ENCODE peak calls at places on chromosomes 16 and 17, in six cellular contexts. E, P, T, D, J and S are unnamed samples.
A peak's percentile ranks its signal among the peaks of the same experiment; 100 is the strongest.

GRCh38 chr17:2184993-2185931 is 118.3 kb downstream of the SMG6 start:
- DNase-seq in E (no peak), P (no peak), T (peak; percentile 9), D (no peak), J (no peak), S (no peak)

GRCh38 chr17:42317256-42317966 is 29.1 kb downstream of the STAT5A start:
- DNase-seq in E (no peak), P (no peak), T (no peak), D (no peak), J (no peak), S (no peak)

GRCh38 chr16:62135903-62136302 is 99.7 kb upstream of the CDH8 start:
- DNase-seq in E (no peak), P (no peak), T (no peak), D (no peak), J (no peak), S (no peak)

GRCh38 chr16:17321824-17322223 is 148.9 kb downstream of the XYLT1 start:
- DNase-seq in E (no peak), P (no peak), T (no peak), D (no peak), J (no peak), S (no peak)

GRCh38 chr16:27436921-27437650 is 35.1 kb downstream of the IL21R start:
- DNase-seq in E (no peak), P (peak; percentile 11), T (peak; percentile 37), D (no peak), J (no peak), S (no peak)

GRCh38 chr16:55487048-55487803 is 8.2 kb downstream of the MMP2 start:
- DNase-seq in E (no peak), P (no peak), T (peak; percentile 71), D (no peak), J (peak; percentile 76), S (peak; percentile 100)

GRCh38 chr17:265726-266125 is 84.3 kb upstream of the DOC2B start:
- DNase-seq in E (peak; percentile 47), P (peak; percentile 7), T (peak; percentile 25), D (no peak), J (no peak), S (no peak)

GRCh38 chr17:31596382-31597323 is 205.2 kb downstream of the RAB11FIP4 start:
- DNase-seq in E (peak; percentile 87), P (peak; percentile 61), T (peak; percentile 86), D (peak; percentile 85), J (peak; percentile 91), S (peak; percentile 97)

GRCh38 chr16:57757326-57757786 is 21.8 kb downstream of the KATNB1 start:
- DNase-seq in E (peak; percentile 97), P (peak; percentile 90), T (peak; percentile 93), D (peak; percentile 92), J (peak; percentile 37), S (peak; percentile 74)

GRCh38 chr17:39105705-39106104 is 45.7 kb downstream of the PLXDC1 start:
- DNase-seq in E (no peak), P (no peak), T (no peak), D (no peak), J (no peak), S (no peak)

GRCh38 chr17:39107141-39107540 is 44.3 kb downstream of the PLXDC1 start:
- DNase-seq in E (no peak), P (no peak), T (no peak), D (no peak), J (no peak), S (no peak)

GRCh38 chr17:39108976-39109375 is 42.5 kb downstream of the PLXDC1 start:
- DNase-seq in E (no peak), P (no peak), T (no peak), D (no peak), J (no peak), S (no peak)

GRCh38 chr17:39110435-39111136 is 40.9 kb downstream of the PLXDC1 start:
- DNase-seq in E (no peak), P (peak; percentile 84), T (no peak), D (no peak), J (no peak), S (no peak)

GRCh38 chr17:39107973-39108372 is 43.5 kb downstream of the PLXDC1 start:
- DNase-seq in E (no peak), P (no peak), T (no peak), D (no peak), J (no peak), S (no peak)
- TF ChIP-seq CTCF in E (no peak), P (no peak), T (no peak), D (peak; percentile 6), J (peak; percentile 9), S (no peak)

GRCh38 chr16:77435240-77435819 is 496 bp upstream of the ADAMTS18 start:
- DNase-seq in E (no peak), P (no peak), T (no peak), D (no peak), J (no peak), S (no peak)
- H3K4me3 ChIP-seq in E (no peak overlapping the region), P (no peak overlapping the region), T (no peak overlapping the region), D (no peak overlapping the region), J (no peak overlapping the region), S (peak overlapping the region; percentile 5)

GRCh38 chr16:87012954-87013938 is 303.9 kb downstream of the C16orf95 start:
- DNase-seq in E (no peak), P (no peak), T (no peak), D (no peak), J (no peak), S (no peak)
- TF ChIP-seq CTCF in E (no peak), P (no peak), T (no peak), D (no peak), J (no peak), S (no peak)

GRCh38 chr17:7217113-7217987 is 2.3 kb downstream of the DLG4 start:
- DNase-seq in E (no peak), P (peak; percentile 34), T (no peak), D (peak; percentile 31), J (no peak), S (peak; percentile 78)
- H3K4me3 ChIP-seq in E (peak overlapping the region; percentile 49), P (peak overlapping the region; percentile 20), T (peak overlapping the region; percentile 16), D (peak overlapping the region; percentile 37), J (peak overlapping the region; percentile 72), S (peak overlapping the region; percentile 72)

GRCh38 chr17:37490022-37490587 is 414 bp downstream of the DUSP14 start:
- DNase-seq in E (peak; percentile 86), P (peak; percentile 65), T (peak; percentile 85), D (peak; percentile 86), J (no peak), S (peak; percentile 48)
- TF ChIP-seq CTCF in E (peak; percentile 17), P (peak; percentile 14), T (peak; percentile 31), D (no peak), J (peak; percentile 11), S (no peak)

DNA sequence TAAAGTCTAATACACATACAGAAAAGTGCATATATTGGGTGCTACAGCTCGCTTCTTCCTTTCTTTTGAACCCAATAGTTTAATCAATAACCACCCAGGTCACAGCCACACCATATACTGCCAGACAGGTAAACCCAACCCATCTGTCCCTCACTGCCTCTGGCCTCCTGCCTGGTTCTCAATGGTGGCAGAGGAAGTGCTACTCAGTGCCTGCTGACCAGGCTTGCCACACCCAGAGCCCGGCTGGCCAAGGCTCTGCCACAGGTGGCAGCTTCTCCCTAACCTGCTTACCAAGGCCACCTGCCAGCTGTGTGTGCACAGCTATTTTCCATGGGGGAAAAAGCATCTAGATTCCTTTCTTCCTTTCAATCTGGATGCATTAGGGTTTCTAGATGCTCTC is 584 bp downstream of the PMP22 start:
- DNase-seq in E (peak; percentile 84), P (peak; percentile 35), T (peak; percentile 89), D (no peak), J (no peak), S (no peak)
- H3K4me3 ChIP-seq in E (peak overlapping the region; percentile 44), P (no peak overlapping the region), T (peak overlapping the region; percentile 24), D (no peak overlapping the region), J (peak overlapping the region; percentile 49), S (peak overlapping the region; percentile 72)

GRCh38 chr17:3739422-3740124 is 15.9 kb downstream of the HASPIN start:
- DNase-seq in E (peak; percentile 43), P (no peak), T (no peak), D (no peak), J (no peak), S (no peak)
- TF ChIP-seq CTCF in E (no peak), P (no peak), T (no peak), D (no peak), J (no peak), S (no peak)

GRCh38 chr17:7440113-7440822 is 956 bp downstream of the FGF11 start:
- DNase-seq in E (peak; percentile 84), P (peak; percentile 69), T (peak; percentile 74), D (peak; percentile 65), J (no peak), S (peak; percentile 22)
- H3K4me3 ChIP-seq in E (peak overlapping the region; percentile 14), P (peak overlapping the region; percentile 31), T (peak overlapping the region; percentile 3), D (peak overlapping the region; percentile 67), J (peak overlapping the region; percentile 56), S (peak overlapping the region; percentile 57)

GRCh38 chr16:48999034-48999433 is 282.6 kb downstream of the CBLN1 start:
- DNase-seq in E (no peak), P (no peak), T (no peak), D (no peak), J (no peak), S (no peak)

GRCh38 chr16:48999508-48999907 is 282.1 kb downstream of the CBLN1 start:
- DNase-seq in E (no peak), P (no peak), T (no peak), D (no peak), J (no peak), S (no peak)

GRCh38 chr16:48997946-48998345 is 283.7 kb downstream of the CBLN1 start:
- DNase-seq in E (no peak), P (no peak), T (no peak), D (no peak), J (no peak), S (no peak)

GRCh38 chr16:49003022-49003421 is 278.6 kb downstream of the CBLN1 start:
- DNase-seq in E (no peak), P (no peak), T (no peak), D (no peak), J (no peak), S (no peak)

DNA sequence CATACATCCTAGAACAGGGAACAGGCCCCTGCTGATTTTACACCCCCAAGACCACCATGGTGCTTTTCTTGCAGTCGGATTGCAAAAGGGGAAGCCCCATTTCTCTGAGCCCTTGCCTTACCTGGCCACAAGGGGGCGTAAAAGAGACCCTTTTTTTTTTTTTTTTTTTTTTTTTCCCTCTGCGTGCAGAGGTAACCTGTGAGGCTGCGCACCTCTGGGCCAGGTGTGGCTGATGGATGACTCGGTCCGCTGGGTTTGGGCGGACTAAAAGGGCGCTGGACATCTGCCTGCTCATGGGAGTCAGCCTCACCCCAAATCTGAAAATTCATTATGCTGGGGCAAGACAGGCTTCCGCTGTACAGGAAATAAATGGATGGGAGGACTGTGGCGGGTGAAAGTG is 281.0 kb downstream of the CBLN1 start:
- DNase-seq in E (no peak), P (no peak), T (no peak), D (no peak), J (no peak), S (no peak)
- TF ChIP-seq CTCF in E (peak; percentile 15), P (peak; percentile 44), T (peak; percentile 27), D (peak; percentile 59), J (peak; percentile 31), S (peak; percentile 41)